ENCODE peak calls at places on chromosomes 11 and 22, in four cellular contexts. Q is H1, W is HepG2, R is GM12878. T is an unnamed sample.

GRCh38 chr22:29625090-29625825 is 21.8 kb downstream of the NF2 start:
- DNase-seq in W (peak), R (no peak), Q (no peak), T (peak)

GRCh38 chr11:66419825-66420224 is 1.0 kb upstream of the NPAS4 start:
- DNase-seq in R (no peak), Q (no peak), W (no peak), T (peak)

GRCh38 chr11:67040147-67040546 is 16.5 kb upstream of the RHOD start:
- DNase-seq in R (no peak), Q (no peak), W (no peak), T (no peak)

GRCh38 chr11:101860694-101861371 is 54.0 kb upstream of the CEP126 start:
- DNase-seq in Q (peak), W (peak), R (no peak), T (peak)

GRCh38 chr11:130647371-130647770 is 198.9 kb downstream of the ADAMTS15 start:
- DNase-seq in R (no peak), Q (no peak), W (no peak), T (no peak)

GRCh38 chr11:14643697-14644395 is at the start of gene PDE3B:
- DNase-seq in R (no peak), Q (no peak), W (peak), T (peak)

GRCh38 chr11:87870081-87870480 is 305.2 kb downstream of the RAB38 start:
- DNase-seq in R (no peak), W (no peak), Q (no peak), T (no peak)

GRCh38 chr11:8809185-8809584 is 101.8 kb upstream of the AKIP1 start:
- DNase-seq in R (no peak), Q (no peak), W (no peak), T (no peak)

GRCh38 chr11:71447791-71448256 is 369 bp downstream of the DHCR7 start:
- DNase-seq in R (no peak), W (no peak), Q (no peak), T (peak)

GRCh38 chr22:46185263-46185662 is 34.9 kb downstream of the PPARA start:
- DNase-seq in W (no peak), R (no peak), Q (no peak), T (no peak)

GRCh38 chr11:64400667-64401066 is 41.7 kb downstream of the RPS6KA4 start:
- DNase-seq in R (no peak), Q (no peak), W (no peak), T (no peak)

GRCh38 chr11:64396079-64396591 is 37.2 kb downstream of the RPS6KA4 start:
- DNase-seq in R (no peak), Q (no peak), W (no peak), T (no peak)

GRCh38 chr11:64395545-64396078 is 36.6 kb downstream of the RPS6KA4 start:
- DNase-seq in R (no peak), Q (no peak), W (no peak), T (no peak)

GRCh38 chr11:64401775-64402174 is 42.8 kb downstream of the RPS6KA4 start:
- DNase-seq in R (no peak), Q (no peak), W (no peak), T (no peak)

GRCh38 chr11:64400096-64400495 is 41.1 kb downstream of the RPS6KA4 start:
- DNase-seq in W (no peak), Q (no peak), R (no peak), T (no peak)
- TF ChIP-seq POLR2AphosphoS5 in W (no peak), Q (no peak), R (no peak), T (no peak)

GRCh38 chr11:94934362-94934761 is 39.0 kb downstream of the CWC15 start:
- DNase-seq in R (no peak), W (no peak), Q (no peak), T (peak)

GRCh38 chr11:94934836-94935235 is 38.5 kb downstream of the CWC15 start:
- DNase-seq in W (no peak), R (no peak), Q (no peak), T (no peak)

GRCh38 chr11:94932503-94932902 is 40.9 kb downstream of the CWC15 start:
- DNase-seq in W (no peak), Q (no peak), R (no peak), T (no peak)

GRCh38 chr11:94938399-94939055 is 34.8 kb downstream of the CWC15 start:
- DNase-seq in Q (no peak), W (no peak), R (no peak), T (peak)

DNA sequence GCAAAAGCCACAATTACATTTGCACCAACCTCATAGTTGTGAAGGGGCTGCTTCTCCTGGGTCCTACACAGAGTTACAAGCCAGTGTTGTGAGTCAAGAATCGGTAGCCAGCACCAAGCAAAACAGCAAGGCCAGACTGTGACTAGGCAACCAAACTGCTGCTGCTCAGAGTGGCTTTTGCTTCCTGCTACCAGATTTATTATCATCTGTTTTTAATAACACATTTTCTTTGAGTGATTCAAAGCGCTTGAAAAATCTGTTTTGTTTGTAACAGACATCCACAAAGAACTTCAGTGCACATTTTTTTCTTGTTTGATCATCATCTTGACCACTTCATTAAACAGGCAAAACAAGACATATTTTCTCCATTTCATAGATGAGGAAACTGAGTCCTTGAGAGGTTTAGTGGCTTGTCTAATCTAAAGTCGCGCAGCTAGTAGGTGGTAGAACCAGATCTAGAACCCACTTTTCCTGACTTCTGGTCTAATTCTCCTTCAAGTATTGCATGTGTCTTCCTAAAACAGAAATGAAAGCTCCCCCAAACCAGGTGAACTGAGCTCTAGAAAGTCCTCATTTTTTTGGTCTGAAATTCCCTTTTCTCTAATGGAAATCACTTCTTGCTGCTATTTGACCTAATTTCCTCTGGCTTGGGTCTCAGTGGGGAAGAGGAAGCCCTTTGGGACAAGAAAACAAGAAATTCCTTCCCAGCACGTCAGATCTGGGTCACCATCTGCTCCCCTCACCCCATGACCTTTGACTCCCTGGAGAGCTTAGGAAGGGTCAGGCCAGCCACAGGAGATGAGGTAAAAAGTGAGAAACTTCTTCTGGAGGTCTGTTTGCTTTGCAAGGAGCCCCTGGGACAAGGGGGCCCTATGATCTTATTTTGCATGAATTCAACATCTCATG is 39.9 kb downstream of the CWC15 start:
- DNase-seq in W (no peak), R (no peak), Q (no peak), T (peak)
- TF ChIP-seq TCF12 in W (no peak), R (no peak), Q (no peak), T (peak)

GRCh38 chr22:18110194-18110943 is at the start of gene TUBA8:
- DNase-seq in R (no peak), Q (no peak), W (no peak), T (peak)
- TF ChIP-seq POLR2AphosphoS5 in R (no peak), Q (no peak), W (no peak), T (no peak)

GRCh38 chr11:47541070-47541469 is 11.9 kb downstream of the CELF1 start:
- DNase-seq in W (no peak), R (no peak), Q (no peak), T (no peak)
- TF ChIP-seq TCF12 in W (no peak), R (no peak), Q (no peak), T (no peak)

GRCh38 chr22:27779650-27780049 is 21.9 kb downstream of the MN1 start:
- DNase-seq in R (no peak), W (no peak), Q (no peak), T (no peak)
- TF ChIP-seq POLR2AphosphoS5 in R (no peak), W (no peak), Q (no peak), T (no peak)

GRCh38 chr11:3026803-3027202 is 30.4 kb downstream of the CARS1 start:
- DNase-seq in R (no peak), W (no peak), Q (no peak), T (no peak)

GRCh38 chr11:3022982-3023381 is 30.9 kb upstream of the NAP1L4 start:
- DNase-seq in Q (no peak), W (no peak), R (no peak), T (no peak)

GRCh38 chr11:3020011-3020410 is 27.9 kb upstream of the NAP1L4 start:
- DNase-seq in Q (no peak), W (no peak), R (no peak), T (no peak)

GRCh38 chr11:3021125-3021524 is 29.0 kb upstream of the NAP1L4 start:
- DNase-seq in Q (no peak), R (no peak), W (peak), T (peak)

DNA sequence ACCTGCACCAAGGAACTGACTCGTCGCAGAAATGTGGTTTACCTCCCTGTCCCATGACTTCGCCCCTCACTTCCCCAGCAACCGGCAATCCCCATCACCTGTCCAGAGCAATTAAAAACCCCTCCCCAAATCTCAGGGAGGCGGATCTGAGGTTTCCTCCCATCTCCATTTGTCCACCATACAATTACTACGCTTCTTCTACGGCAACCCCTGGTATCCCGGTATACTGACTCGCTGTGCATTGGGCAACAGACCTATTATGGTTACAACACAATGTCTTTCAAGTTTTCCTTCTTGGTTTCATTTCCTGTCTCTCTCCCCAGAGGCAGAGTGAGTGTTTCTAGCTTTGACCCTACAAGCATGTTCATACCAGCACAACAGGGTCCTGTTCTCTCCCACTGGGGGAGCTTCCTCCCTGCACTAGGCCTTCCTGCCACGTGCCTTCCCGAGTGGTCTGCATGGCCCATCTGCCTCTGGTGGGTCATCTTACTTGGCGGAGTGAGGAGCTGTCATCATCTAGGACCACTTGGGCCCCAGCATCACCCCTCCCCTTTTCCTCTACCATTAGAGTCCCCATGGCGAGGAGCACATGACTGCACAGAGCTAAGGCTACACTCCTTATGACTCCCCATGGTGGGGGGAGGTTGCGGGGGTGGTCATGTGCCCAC is 30.3 kb upstream of the NAP1L4 start:
- DNase-seq in Q (no peak), R (peak), W (no peak), T (no peak)
- TF ChIP-seq TCF12 in Q (no peak), R (no peak), W (no peak), T (no peak)